ENCODE peak calls at places on chromosomes 7 and 10, in seven cellular contexts. P, W, C, O, Y, F and J are unnamed samples.

GRCh38 chr7:13181221-13181620 is 493.8 kb downstream of the ARL4A start:
- DNase-seq in P (no peak), W (peak), C (no peak), O (no peak), Y (no peak), F (peak), J (no peak)

GRCh38 chr7:74490546-74490945 is 36.8 kb downstream of the GTF2IRD1 start:
- DNase-seq in P (no peak), W (no peak), C (no peak), O (no peak), Y (no peak), F (no peak), J (no peak)

GRCh38 chr7:98110249-98111022 is 3.8 kb downstream of the LMTK2 start:
- DNase-seq in P (no peak), W (no peak), C (peak), O (peak), Y (no peak), F (peak), J (no peak)

GRCh38 chr7:46603780-46604725 is 683.0 kb upstream of the IGFBP3 start:
- DNase-seq in P (no peak), W (no peak), C (peak), O (peak), Y (peak), F (no peak), J (no peak)

GRCh38 chr10:69359089-69360025 is 57.4 kb downstream of the TACR2 start:
- DNase-seq in P (no peak), W (no peak), C (no peak), O (no peak), Y (no peak), F (no peak), J (no peak)

GRCh38 chr10:29470355-29470705 is 164.4 kb downstream of the SVIL start:
- DNase-seq in P (no peak), W (no peak), C (no peak), O (no peak), Y (peak), F (peak), J (no peak)

GRCh38 chr10:114172241-114172640 is 1.8 kb downstream of the CCDC186 start:
- DNase-seq in P (no peak), W (no peak), C (no peak), O (no peak), Y (no peak), F (no peak), J (no peak)

GRCh38 chr10:98664329-98665042 is 217.8 kb upstream of the HPS1 start:
- DNase-seq in P (peak), W (peak), C (peak), O (no peak), Y (no peak), F (peak), J (peak)

GRCh38 chr10:22625511-22626288 is 88.7 kb downstream of the PIP4K2A start:
- DNase-seq in P (no peak), W (no peak), C (no peak), O (no peak), Y (no peak), F (no peak), J (no peak)

GRCh38 chr10:121974019-121974534 is 940 bp downstream of the NSMCE4A start:
- DNase-seq in P (no peak), W (no peak), C (no peak), O (no peak), Y (no peak), F (no peak), J (no peak)

GRCh38 chr10:132122097-132122861 is 56.5 kb downstream of the JAKMIP3 start:
- DNase-seq in P (no peak), W (no peak), C (no peak), O (no peak), Y (no peak), F (no peak), J (no peak)

GRCh38 chr7:84261509-84261908 is 66.9 kb upstream of the SEMA3A start:
- DNase-seq in P (no peak), W (no peak), C (no peak), O (no peak), Y (no peak), F (no peak), J (no peak)

GRCh38 chr10:124650820-124651401 is 93.3 kb downstream of the FAM53B start:
- DNase-seq in P (no peak), W (no peak), C (no peak), O (no peak), Y (no peak), F (no peak), J (no peak)

GRCh38 chr10:119761106-119761505 is 35.3 kb downstream of the INPP5F start:
- DNase-seq in P (no peak), W (peak), C (no peak), O (no peak), Y (no peak), F (no peak), J (peak)

GRCh38 chr7:151742713-151743480 is 134.0 kb downstream of the PRKAG2 start:
- DNase-seq in P (no peak), W (no peak), C (no peak), O (no peak), Y (no peak), F (no peak), J (no peak)

GRCh38 chr7:89926721-89927120 is 227.5 kb upstream of the STEAP1 start:
- DNase-seq in P (no peak), W (no peak), C (no peak), O (no peak), Y (no peak), F (no peak), J (no peak)

DNA sequence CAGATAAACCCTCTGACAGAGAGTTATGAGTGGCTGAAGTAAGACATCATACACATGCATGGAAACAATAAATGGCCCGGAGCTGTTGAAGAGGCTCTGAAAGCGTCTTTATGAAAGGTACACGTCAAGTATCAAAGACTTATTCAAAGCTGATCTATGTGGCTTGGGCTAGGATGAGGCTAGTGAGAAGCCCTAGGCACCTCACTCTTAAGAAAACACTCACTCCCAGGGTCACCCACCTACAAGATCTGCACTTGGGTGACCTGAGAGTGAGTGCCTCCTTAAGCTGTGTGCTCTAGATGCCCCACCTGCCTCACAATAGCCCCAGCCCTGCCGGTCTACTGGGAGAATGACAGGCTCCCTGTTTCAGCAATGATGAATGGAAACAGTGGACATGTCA is 1.1 kb upstream of the GIMAP1 start:
- DNase-seq in P (no peak), W (no peak), C (no peak), O (no peak), Y (no peak), F (no peak), J (no peak)
- TF ChIP-seq CTCF in P (no peak), W (no peak), C (no peak), O (no peak), Y (no peak), F (no peak), J (no peak)

GRCh38 chr10:7889947-7890542 is 71.7 kb downstream of the TAF3 start:
- DNase-seq in P (no peak), W (no peak), C (no peak), O (no peak), Y (no peak), F (no peak), J (no peak)
- H3K27ac ChIP-seq in P (no peak), W (no peak), C (no peak), O (no peak), Y (no peak), F (no peak), J (no peak)

GRCh38 chr7:22860784-22861482 is 38.3 kb upstream of the TOMM7 start:
- DNase-seq in P (no peak), W (peak), C (no peak), O (no peak), Y (no peak), F (peak), J (no peak)
- TF ChIP-seq CTCF in P (peak), W (peak), C (no peak), O (peak), Y (no peak), F (peak), J (peak)

DNA sequence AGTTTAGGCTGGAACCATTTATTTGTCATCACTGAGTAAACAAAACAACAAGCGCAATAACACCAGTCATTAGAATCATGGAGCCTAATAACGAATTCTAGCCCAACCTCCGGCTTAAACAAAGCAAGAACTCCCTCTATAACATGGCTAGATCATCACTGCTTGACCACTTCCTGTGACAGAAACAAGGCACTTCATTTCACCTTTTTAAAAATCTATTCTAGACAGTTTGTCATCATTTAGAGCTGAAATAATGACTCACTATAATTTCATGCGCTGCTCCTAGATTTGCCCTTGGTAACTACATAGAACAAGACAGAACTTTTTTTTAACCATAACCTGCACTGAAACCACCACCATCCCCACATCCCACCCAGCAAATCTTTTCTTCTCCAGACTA is 81.3 kb downstream of the OSBPL3 start:
- DNase-seq in P (no peak), W (peak), C (no peak), O (no peak), Y (no peak), F (no peak), J (no peak)
- H3K27ac ChIP-seq in P (no peak), W (peak), C (no peak), O (no peak), Y (no peak), F (no peak), J (no peak)

DNA sequence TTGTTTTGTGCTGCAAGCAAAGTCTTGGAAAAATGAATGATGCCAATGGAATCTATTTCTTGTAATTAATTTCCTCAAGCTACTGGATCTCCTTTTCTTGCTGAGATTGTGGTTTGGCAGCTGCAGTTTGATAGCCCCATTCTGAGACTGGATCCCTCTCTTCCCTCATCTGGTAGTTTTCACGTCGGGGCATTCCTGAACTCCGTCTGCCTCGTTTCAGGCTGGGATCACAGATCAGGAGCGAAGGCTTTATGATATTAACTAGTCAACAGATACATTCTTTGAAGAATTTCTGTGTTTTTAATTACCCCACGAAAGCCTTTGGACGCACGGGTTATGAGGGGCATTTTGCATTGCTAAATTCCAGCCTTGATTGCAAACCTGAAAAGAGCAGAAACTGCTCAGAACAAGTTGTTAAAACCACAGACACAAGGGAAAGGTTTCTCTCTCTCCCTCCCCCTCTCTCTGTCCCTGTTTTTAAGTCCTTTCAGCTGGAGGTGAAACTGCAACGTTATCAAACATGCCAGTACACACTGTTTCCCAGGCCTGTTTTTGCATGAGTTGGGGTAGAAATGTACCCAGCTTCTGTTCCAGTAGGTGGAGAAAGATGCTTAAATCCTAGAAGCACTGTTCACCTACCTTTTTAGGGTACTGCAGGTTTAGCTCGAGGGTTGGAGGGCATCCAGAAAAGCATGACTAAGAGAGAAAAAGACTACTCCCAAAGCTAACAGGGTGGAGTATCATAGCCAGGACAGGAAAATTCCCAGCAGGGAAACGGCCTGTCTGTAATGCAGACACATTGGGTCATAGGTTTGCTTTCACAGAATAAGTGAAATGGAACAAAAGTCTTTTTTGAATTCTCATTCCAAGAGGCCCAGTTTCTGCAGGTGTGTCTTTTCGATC is 124.3 kb downstream of the CUX1 start:
- DNase-seq in P (peak), W (peak), C (peak), O (peak), Y (peak), F (peak), J (peak)
- TF ChIP-seq CTCF in P (no peak), W (peak), C (no peak), O (no peak), Y (no peak), F (no peak), J (no peak)

DNA sequence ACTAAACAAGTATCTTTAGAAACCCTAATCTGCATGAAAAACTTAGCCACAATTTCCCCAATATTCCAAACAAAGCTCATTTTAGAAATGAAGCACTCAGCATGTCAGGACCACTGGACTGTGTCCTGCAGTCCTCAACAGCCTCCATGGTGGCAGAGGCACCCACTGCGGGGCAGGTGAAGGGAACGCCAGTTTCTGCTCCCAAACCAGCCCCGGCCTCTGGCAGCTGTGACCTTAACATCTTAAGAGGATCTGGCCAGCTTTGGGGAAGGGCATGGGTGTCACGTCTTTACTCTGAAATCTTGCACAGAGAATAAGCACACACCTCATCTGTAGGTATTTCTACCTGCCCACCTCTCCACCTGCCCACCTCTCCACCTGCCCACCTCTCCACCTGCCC is 262.7 kb downstream of the DNAJB6 start:
- DNase-seq in P (no peak), W (no peak), C (no peak), O (no peak), Y (no peak), F (no peak), J (no peak)
- H3K27ac ChIP-seq in P (no peak), W (no peak), C (no peak), O (no peak), Y (no peak), F (no peak), J (no peak)

GRCh38 chr10:106614293-106614692 is 550.2 kb downstream of the SORCS1 start:
- DNase-seq in P (no peak), W (peak), C (no peak), O (no peak), Y (no peak), F (no peak), J (no peak)

GRCh38 chr10:106612381-106612780 is 552.1 kb downstream of the SORCS1 start:
- DNase-seq in P (no peak), W (no peak), C (no peak), O (no peak), Y (no peak), F (no peak), J (no peak)

GRCh38 chr10:106608101-106608500 is 556.4 kb downstream of the SORCS1 start:
- DNase-seq in P (no peak), W (no peak), C (no peak), O (no peak), Y (no peak), F (no peak), J (no peak)

GRCh38 chr10:106609466-106609865 is 555.0 kb downstream of the SORCS1 start:
- DNase-seq in P (no peak), W (peak), C (no peak), O (no peak), Y (no peak), F (no peak), J (peak)

DNA sequence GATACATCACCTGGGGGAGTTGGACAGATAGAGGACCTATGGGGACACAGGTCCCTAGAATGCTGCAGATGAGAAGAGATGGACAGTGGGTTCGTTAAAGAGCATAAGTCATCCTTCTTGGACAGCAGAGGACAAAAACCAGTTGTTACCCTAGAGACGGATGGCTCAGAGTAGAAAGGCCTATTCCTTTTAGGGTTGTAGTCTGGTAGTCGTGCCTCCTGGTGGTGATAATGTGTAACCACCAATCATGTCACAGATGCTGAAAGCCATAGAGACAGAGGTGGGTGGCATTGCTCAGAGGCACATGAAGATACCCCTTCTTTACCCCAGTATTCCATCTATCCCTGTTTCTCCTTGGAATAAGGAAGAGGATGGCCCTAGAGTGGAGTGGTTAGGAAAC is 554.6 kb downstream of the SORCS1 start:
- DNase-seq in P (no peak), W (peak), C (no peak), O (no peak), Y (no peak), F (peak), J (no peak)
- TF ChIP-seq CTCF in P (peak), W (peak), C (no peak), O (no peak), Y (no peak), F (no peak), J (no peak)